ENCODE peak calls at places on chromosomes 3 and 15, in nine cellular contexts. One of them, this sample, is unnamed. For H3K27me3, the result is how much of the 10 kb centered on the place peaks cover.

GRCh38 chr3:94285874-94286273 is 223.0 kb downstream of the NSUN3 start:
- DNase-seq in tibial nerve: no peak
- DNase-seq in colonic mucosa: no peak
- DNase-seq in adrenal gland: no peak
- DNase-seq in Caco-2: no peak
- DNase-seq in HepG2: no peak
- DNase-seq in fibroblast of lung: peak
- DNase-seq in left ventricle myocardium inferior: no peak
- DNase-seq in heart left ventricle: no peak
- DNase-seq in this sample: no peak

GRCh38 chr15:98177950-98178848 is 217.7 kb downstream of the ARRDC4 start:
- DNase-seq in adrenal gland: peak
- DNase-seq in fibroblast of lung: peak
- DNase-seq in tibial nerve: peak
- DNase-seq in HepG2: peak
- DNase-seq in heart left ventricle: peak
- DNase-seq in colonic mucosa: peak
- DNase-seq in left ventricle myocardium inferior: no peak
- DNase-seq in Caco-2: peak
- DNase-seq in this sample: peak

GRCh38 chr15:68421798-68422402 is 10.1 kb downstream of the ITGA11 start:
- DNase-seq in adrenal gland: no peak
- DNase-seq in tibial nerve: no peak
- DNase-seq in Caco-2: no peak
- DNase-seq in heart left ventricle: no peak
- DNase-seq in colonic mucosa: no peak
- DNase-seq in left ventricle myocardium inferior: no peak
- DNase-seq in HepG2: no peak
- DNase-seq in fibroblast of lung: peak
- DNase-seq in this sample: peak

GRCh38 chr3:22175899-22176298 is 424.9 kb upstream of the ZNF385D start:
- DNase-seq in adrenal gland: no peak
- DNase-seq in colonic mucosa: no peak
- DNase-seq in left ventricle myocardium inferior: no peak
- DNase-seq in Caco-2: no peak
- DNase-seq in tibial nerve: no peak
- DNase-seq in fibroblast of lung: no peak
- DNase-seq in heart left ventricle: no peak
- DNase-seq in HepG2: no peak
- DNase-seq in this sample: no peak

GRCh38 chr3:153422314-153422713 is 260.3 kb downstream of the RAP2B start:
- DNase-seq in colonic mucosa: no peak
- DNase-seq in heart left ventricle: no peak
- DNase-seq in fibroblast of lung: no peak
- DNase-seq in adrenal gland: no peak
- DNase-seq in tibial nerve: no peak
- DNase-seq in Caco-2: no peak
- DNase-seq in HepG2: no peak
- DNase-seq in left ventricle myocardium inferior: no peak
- DNase-seq in this sample: no peak

GRCh38 chr3:194689493-194689901 is 3.8 kb downstream of the FAM43A start:
- DNase-seq in HepG2: no peak
- DNase-seq in adrenal gland: no peak
- DNase-seq in fibroblast of lung: peak
- DNase-seq in tibial nerve: peak
- DNase-seq in colonic mucosa: no peak
- DNase-seq in Caco-2: no peak
- DNase-seq in left ventricle myocardium inferior: peak
- DNase-seq in heart left ventricle: no peak
- DNase-seq in this sample: peak

GRCh38 chr3:126917232-126917804 is 65.6 kb upstream of the PLXNA1 start:
- DNase-seq in tibial nerve: no peak
- DNase-seq in adrenal gland: no peak
- DNase-seq in HepG2: no peak
- DNase-seq in colonic mucosa: no peak
- DNase-seq in heart left ventricle: no peak
- DNase-seq in Caco-2: no peak
- DNase-seq in fibroblast of lung: no peak
- DNase-seq in left ventricle myocardium inferior: no peak
- DNase-seq in this sample: no peak

GRCh38 chr3:129500334-129500658 is 28.1 kb upstream of the RHO start:
- DNase-seq in HepG2: no peak
- DNase-seq in heart left ventricle: no peak
- DNase-seq in fibroblast of lung: no peak
- DNase-seq in colonic mucosa: no peak
- DNase-seq in adrenal gland: no peak
- DNase-seq in Caco-2: no peak
- DNase-seq in tibial nerve: no peak
- DNase-seq in left ventricle myocardium inferior: no peak
- DNase-seq in this sample: no peak

GRCh38 chr15:34248190-34248589 is 23.4 kb downstream of the EMC4 start:
- DNase-seq in tibial nerve: no peak
- DNase-seq in fibroblast of lung: no peak
- DNase-seq in adrenal gland: no peak
- DNase-seq in HepG2: no peak
- DNase-seq in Caco-2: no peak
- DNase-seq in heart left ventricle: no peak
- DNase-seq in colonic mucosa: no peak
- DNase-seq in left ventricle myocardium inferior: no peak
- DNase-seq in this sample: no peak

GRCh38 chr3:48656061-48656840 is 6.4 kb downstream of the CELSR3 start:
- DNase-seq in heart left ventricle: peak
- DNase-seq in HepG2: peak
- DNase-seq in colonic mucosa: peak
- DNase-seq in tibial nerve: peak
- DNase-seq in fibroblast of lung: peak
- DNase-seq in left ventricle myocardium inferior: peak
- DNase-seq in Caco-2: no peak
- DNase-seq in adrenal gland: peak
- DNase-seq in this sample: peak

GRCh38 chr3:169769287-169770181 is at the start of gene ACTRT3:
- DNase-seq in heart left ventricle: peak
- DNase-seq in tibial nerve: peak
- DNase-seq in adrenal gland: peak
- DNase-seq in left ventricle myocardium inferior: peak
- DNase-seq in Caco-2: no peak
- DNase-seq in colonic mucosa: peak
- DNase-seq in HepG2: peak
- DNase-seq in fibroblast of lung: peak
- DNase-seq in this sample: peak

GRCh38 chr3:5162102-5162501 is 25.4 kb upstream of the EDEM1 start:
- DNase-seq in fibroblast of lung: peak
- DNase-seq in left ventricle myocardium inferior: no peak
- DNase-seq in adrenal gland: peak
- DNase-seq in HepG2: peak
- DNase-seq in Caco-2: peak
- DNase-seq in colonic mucosa: no peak
- DNase-seq in tibial nerve: no peak
- DNase-seq in heart left ventricle: no peak
- DNase-seq in this sample: peak

GRCh38 chr3:15288331-15288726 is 44.1 kb downstream of the SH3BP5 start:
- DNase-seq in tibial nerve: no peak
- DNase-seq in colonic mucosa: no peak
- DNase-seq in Caco-2: no peak
- DNase-seq in fibroblast of lung: no peak
- DNase-seq in heart left ventricle: no peak
- DNase-seq in left ventricle myocardium inferior: no peak
- DNase-seq in adrenal gland: no peak
- DNase-seq in HepG2: no peak
- DNase-seq in this sample: no peak

GRCh38 chr3:135107043-135107442 is 312.0 kb downstream of the EPHB1 start:
- DNase-seq in heart left ventricle: no peak
- DNase-seq in colonic mucosa: no peak
- DNase-seq in Caco-2: no peak
- DNase-seq in fibroblast of lung: no peak
- DNase-seq in tibial nerve: no peak
- DNase-seq in HepG2: no peak
- DNase-seq in adrenal gland: no peak
- DNase-seq in left ventricle myocardium inferior: no peak
- DNase-seq in this sample: no peak
- H3K27me3 ChIP-seq in heart left ventricle: under half
- H3K27me3 ChIP-seq in colonic mucosa: under half
- H3K27me3 ChIP-seq in Caco-2: under half
- H3K27me3 ChIP-seq in fibroblast of lung: under half
- H3K27me3 ChIP-seq in tibial nerve: under half
- H3K27me3 ChIP-seq in HepG2: under half
- H3K27me3 ChIP-seq in adrenal gland: under half
- H3K27me3 ChIP-seq in left ventricle myocardium inferior: under half
- H3K27me3 ChIP-seq in this sample: under half

DNA sequence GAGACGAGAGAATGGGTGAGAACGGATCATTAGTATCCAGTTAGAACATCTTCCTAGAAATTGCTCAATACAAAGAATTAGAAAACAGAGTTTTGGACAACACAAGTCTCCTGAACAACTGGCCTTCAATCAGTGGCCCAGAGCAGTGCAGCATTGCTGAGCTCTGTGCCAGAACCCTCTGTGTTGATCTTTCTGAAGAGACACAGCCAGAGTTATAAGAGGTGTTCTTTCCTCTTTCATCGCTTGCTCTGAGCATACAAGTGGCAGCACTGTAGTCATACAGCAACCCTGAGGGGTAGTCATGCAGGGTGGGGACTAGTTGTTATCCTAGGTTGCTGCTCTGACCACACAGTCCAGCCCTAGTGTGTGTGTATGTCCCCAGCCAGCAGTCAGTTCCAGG is 4.0 kb downstream of the KNSTRN start:
- DNase-seq in fibroblast of lung: no peak
- DNase-seq in HepG2: no peak
- DNase-seq in Caco-2: no peak
- DNase-seq in adrenal gland: no peak
- DNase-seq in tibial nerve: no peak
- DNase-seq in colonic mucosa: no peak
- DNase-seq in heart left ventricle: no peak
- DNase-seq in left ventricle myocardium inferior: no peak
- DNase-seq in this sample: no peak
- H3K4me3 ChIP-seq in fibroblast of lung: no peak
- H3K4me3 ChIP-seq in HepG2: no peak
- H3K4me3 ChIP-seq in Caco-2: no peak
- H3K4me3 ChIP-seq in adrenal gland: no peak
- H3K4me3 ChIP-seq in tibial nerve: no peak
- H3K4me3 ChIP-seq in colonic mucosa: no peak
- H3K4me3 ChIP-seq in heart left ventricle: no peak
- H3K4me3 ChIP-seq in left ventricle myocardium inferior: no peak
- H3K4me3 ChIP-seq in this sample: no peak

DNA sequence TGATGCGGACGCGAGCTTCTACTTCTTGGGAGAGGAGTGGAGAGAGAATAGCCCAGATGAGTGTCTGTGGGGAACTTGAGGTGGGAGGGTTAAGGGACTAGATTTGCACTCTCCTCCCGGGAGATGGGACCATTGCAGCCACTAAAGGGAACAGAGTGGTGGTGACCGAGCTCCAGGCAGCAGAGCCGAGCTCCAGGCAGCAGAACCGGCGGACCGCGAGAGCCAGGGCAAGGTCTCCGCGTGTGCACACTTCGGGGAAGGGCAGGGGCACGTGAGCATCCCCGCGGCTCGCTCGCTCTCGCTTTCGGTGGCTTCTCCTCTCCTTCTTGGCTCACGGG is 1.1 kb downstream of the IGDCC3 start:
- DNase-seq in heart left ventricle: no peak
- DNase-seq in tibial nerve: no peak
- DNase-seq in left ventricle myocardium inferior: no peak
- DNase-seq in Caco-2: no peak
- DNase-seq in HepG2: no peak
- DNase-seq in colonic mucosa: no peak
- DNase-seq in fibroblast of lung: no peak
- DNase-seq in adrenal gland: peak
- DNase-seq in this sample: no peak
- H3K27me3 ChIP-seq in heart left ventricle: under half
- H3K27me3 ChIP-seq in tibial nerve: half or more
- H3K27me3 ChIP-seq in left ventricle myocardium inferior: half or more
- H3K27me3 ChIP-seq in Caco-2: under half
- H3K27me3 ChIP-seq in HepG2: under half
- H3K27me3 ChIP-seq in colonic mucosa: under half
- H3K27me3 ChIP-seq in fibroblast of lung: under half
- H3K27me3 ChIP-seq in adrenal gland: under half
- H3K27me3 ChIP-seq in this sample: under half

GRCh38 chr15:70375586-70375985 is 277.9 kb upstream of the TLE3 start:
- DNase-seq in tibial nerve: no peak
- DNase-seq in HepG2: no peak
- DNase-seq in Caco-2: no peak
- DNase-seq in adrenal gland: no peak
- DNase-seq in heart left ventricle: no peak
- DNase-seq in colonic mucosa: no peak
- DNase-seq in fibroblast of lung: no peak
- DNase-seq in left ventricle myocardium inferior: no peak
- DNase-seq in this sample: no peak

GRCh38 chr15:70378126-70379031 is 280.7 kb upstream of the TLE3 start:
- DNase-seq in HepG2: no peak
- DNase-seq in left ventricle myocardium inferior: no peak
- DNase-seq in adrenal gland: no peak
- DNase-seq in colonic mucosa: no peak
- DNase-seq in heart left ventricle: no peak
- DNase-seq in tibial nerve: no peak
- DNase-seq in Caco-2: no peak
- DNase-seq in fibroblast of lung: no peak
- DNase-seq in this sample: peak

GRCh38 chr15:70376929-70377691 is 279.4 kb upstream of the TLE3 start:
- DNase-seq in heart left ventricle: peak
- DNase-seq in HepG2: no peak
- DNase-seq in colonic mucosa: no peak
- DNase-seq in Caco-2: no peak
- DNase-seq in tibial nerve: peak
- DNase-seq in fibroblast of lung: peak
- DNase-seq in adrenal gland: peak
- DNase-seq in left ventricle myocardium inferior: peak
- DNase-seq in this sample: peak

GRCh38 chr15:70375006-70375409 is 277.3 kb upstream of the TLE3 start:
- DNase-seq in heart left ventricle: peak
- DNase-seq in HepG2: no peak
- DNase-seq in fibroblast of lung: peak
- DNase-seq in colonic mucosa: no peak
- DNase-seq in Caco-2: no peak
- DNase-seq in tibial nerve: no peak
- DNase-seq in adrenal gland: no peak
- DNase-seq in left ventricle myocardium inferior: no peak
- DNase-seq in this sample: peak

DNA sequence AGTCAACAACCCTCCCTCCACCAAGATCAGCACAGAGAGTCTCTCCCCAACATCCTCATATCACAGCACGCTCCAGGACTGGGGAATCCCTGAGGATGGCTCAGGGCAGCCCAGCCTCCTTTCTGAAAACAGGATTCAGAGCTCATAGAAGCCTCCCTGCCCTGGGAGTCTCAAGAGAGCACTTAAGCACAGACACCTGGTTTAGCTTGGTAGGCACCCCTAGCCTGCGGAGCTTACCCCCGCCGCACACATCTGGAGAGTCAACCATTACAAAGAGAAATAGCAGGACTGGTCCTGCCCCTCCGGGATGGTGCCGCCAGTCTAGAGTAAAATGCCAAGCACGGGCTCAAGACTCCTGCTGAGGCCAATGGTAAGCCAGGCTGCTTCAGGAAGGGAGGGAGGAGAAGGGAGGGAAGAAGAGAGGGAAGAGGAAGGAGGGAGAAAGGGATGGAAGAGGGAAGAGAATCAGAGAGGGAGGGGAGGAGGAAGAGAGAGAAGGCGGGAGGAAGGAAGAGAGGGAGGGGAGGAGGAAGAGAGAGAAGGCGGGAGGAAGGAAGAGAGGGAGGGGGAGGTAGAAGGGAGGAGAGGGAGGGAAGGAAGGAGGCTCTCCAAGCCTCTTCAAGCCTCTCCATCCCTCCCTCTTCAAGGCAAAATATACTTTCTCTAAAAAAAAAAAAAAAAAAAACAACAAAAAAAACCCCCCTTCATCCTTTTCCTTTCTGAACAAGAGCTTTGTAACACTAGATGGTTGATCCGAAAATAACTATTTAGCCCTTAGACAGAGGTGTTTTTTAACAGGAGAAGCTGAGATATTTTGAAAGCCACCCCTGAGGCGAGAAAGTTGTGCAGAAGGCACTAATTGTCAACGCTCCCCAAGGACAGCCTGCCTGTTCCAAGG is 278.6 kb upstream of the TLE3 start:
- DNase-seq in colonic mucosa: no peak
- DNase-seq in heart left ventricle: no peak
- DNase-seq in HepG2: no peak
- DNase-seq in adrenal gland: no peak
- DNase-seq in left ventricle myocardium inferior: no peak
- DNase-seq in Caco-2: no peak
- DNase-seq in fibroblast of lung: no peak
- DNase-seq in tibial nerve: no peak
- DNase-seq in this sample: no peak
- H3K4me3 ChIP-seq in colonic mucosa: no peak
- H3K4me3 ChIP-seq in heart left ventricle: no peak
- H3K4me3 ChIP-seq in HepG2: no peak
- H3K4me3 ChIP-seq in adrenal gland: no peak
- H3K4me3 ChIP-seq in left ventricle myocardium inferior: peak
- H3K4me3 ChIP-seq in Caco-2: no peak
- H3K4me3 ChIP-seq in fibroblast of lung: peak
- H3K4me3 ChIP-seq in tibial nerve: no peak
- H3K4me3 ChIP-seq in this sample: no peak